ENCODE peak calls at places on chromosomes 7 and 10, in four cellular contexts. U is choroid plexus epithelial cell, D is H7, G is pancreas. O is an unnamed sample.

GRCh38 chr10:113735913-113736312 is 15.6 kb upstream of the PLEKHS1 start:
- DNase-seq in D (no peak), G (no peak), U (peak; percentile 14), O (no peak)

GRCh38 chr10:95547197-95547596 is 14.0 kb downstream of the SORBS1 start:
- DNase-seq in D (no peak), U (no peak), G (no peak), O (no peak)

GRCh38 chr10:16519908-16520861 is 1.5 kb downstream of the C1QL3 start:
- DNase-seq in D (peak; percentile 74), U (no peak), G (no peak), O (no peak)

GRCh38 chr10:23331567-23332290 is 12.9 kb downstream of the C10orf67 start:
- DNase-seq in U (peak; percentile 91), G (no peak), D (no peak), O (no peak)

GRCh38 chr10:118092209-118092608 is 45.5 kb upstream of the RAB11FIP2 start:
- DNase-seq in U (no peak), D (no peak), G (no peak), O (no peak)

GRCh38 chr10:58189269-58189668 is 78.4 kb downstream of the IPMK start:
- DNase-seq in D (no peak), U (peak; percentile 83), G (no peak), O (no peak)

GRCh38 chr10:107727762-107728317 is 563.3 kb upstream of the SORCS1 start:
- DNase-seq in D (no peak), G (no peak), U (peak; percentile 32), O (no peak)

GRCh38 chr7:80361948-80362347 is 149.9 kb downstream of the GNAT3 start:
- DNase-seq in U (no peak), G (no peak), D (no peak), O (no peak)

GRCh38 chr10:30114871-30115270 is 55.5 kb upstream of the JCAD start:
- DNase-seq in G (no peak), D (no peak), U (peak; percentile 55), O (peak; percentile 43)

GRCh38 chr7:43768894-43769272 is 10.4 kb downstream of the BLVRA start:
- DNase-seq in G (no peak), U (no peak), D (no peak), O (no peak)

GRCh38 chr7:17937506-17938115 is 2.7 kb downstream of the SNX13 start:
- DNase-seq in D (no peak), U (peak; percentile 7), G (no peak), O (no peak)

GRCh38 chr10:24935504-24936292 is 16.7 kb downstream of the PRTFDC1 start:
- DNase-seq in U (no peak), G (no peak), D (no peak), O (no peak)

GRCh38 chr10:114392112-114392835 is 12.0 kb downstream of the AFAP1L2 start:
- DNase-seq in D (no peak), G (no peak), U (no peak), O (peak; percentile 68)

GRCh38 chr7:121793716-121794115 is 79.2 kb upstream of the PTPRZ1 start:
- DNase-seq in D (no peak), U (no peak), G (no peak), O (no peak)

GRCh38 chr10:618229-618989 is 71.1 kb downstream of the DIP2C start:
- DNase-seq in U (no peak), G (no peak), D (no peak), O (no peak)

GRCh38 chr7:41472427-41473125 is 230.3 kb downstream of the INHBA start:
- DNase-seq in D (no peak), G (no peak), U (peak; percentile 51), O (no peak)

GRCh38 chr7:29344334-29344978 is 149.9 kb downstream of the CHN2 start:
- DNase-seq in D (no peak), G (no peak), U (no peak), O (no peak)

GRCh38 chr7:142620375-142620774 is 128.9 kb upstream of the PRSS1 start:
- DNase-seq in G (no peak), D (no peak), U (no peak), O (no peak)

GRCh38 chr7:42869131-42870020 is 42.5 kb downstream of the C7orf25 start:
- DNase-seq in G (no peak), D (no peak), U (peak; percentile 17), O (no peak)

GRCh38 chr7:68148440-68148839 is 1151.8 kb downstream of the TYW1 start:
- DNase-seq in D (no peak), U (no peak), G (no peak), O (no peak)

GRCh38 chr10:119543814-119544642 is 1.5 kb upstream of the RGS10 start:
- DNase-seq in G (no peak), D (peak; percentile 74), U (peak; percentile 13), O (peak; percentile 73)

GRCh38 chr7:117155694-117156093 is 167.2 kb downstream of the WNT2 start:
- DNase-seq in U (no peak), D (no peak), G (no peak), O (no peak)

GRCh38 chr10:111128331-111129167 is 51.7 kb downstream of the ADRA2A start:
- DNase-seq in U (no peak), G (no peak), D (no peak), O (no peak)

GRCh38 chr10:92124524-92125168 is 166.2 kb downstream of the CPEB3 start:
- DNase-seq in U (peak; percentile 93), G (peak; percentile 70), D (no peak), O (peak; percentile 62)

GRCh38 chr10:718143-718700 is 28.8 kb upstream of the DIP2C start:
- DNase-seq in U (no peak), D (no peak), G (no peak), O (no peak)

DNA sequence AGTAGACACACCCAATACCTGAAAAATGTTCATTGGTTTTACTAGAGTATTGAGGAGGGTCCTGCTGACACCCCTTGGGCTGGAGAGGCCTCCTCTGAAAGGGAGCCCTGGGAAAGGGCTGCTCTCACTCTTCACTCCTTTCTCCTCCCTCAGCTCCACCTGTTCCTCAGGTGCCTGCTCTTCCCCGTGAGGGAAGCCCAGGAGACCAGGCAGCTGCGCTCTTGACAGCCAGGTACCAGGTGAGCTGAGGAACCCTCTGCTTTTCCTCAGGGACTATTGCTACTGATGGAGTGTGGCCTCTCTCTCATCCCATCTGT is 3.3 kb downstream of the ZNF655 start:
- DNase-seq in D (no peak), G (no peak), U (no peak), O (no peak)
- H3K4me3 ChIP-seq in D (no peak overlapping the region), G (no peak overlapping the region), U (no peak overlapping the region), O (no peak overlapping the region)

GRCh38 chr7:74400420-74401136 is 53.1 kb upstream of the GTF2IRD1 start:
- DNase-seq in G (no peak), D (peak; percentile 56), U (no peak), O (no peak)
- H3K4me3 ChIP-seq in G (no peak overlapping the region), D (no peak overlapping the region), U (no peak overlapping the region), O (no peak overlapping the region)

GRCh38 chr10:13890233-13890616 is 303.5 kb downstream of the PRPF18 start:
- DNase-seq in D (no peak), G (no peak), U (peak; percentile 42), O (no peak)
- H3K4me3 ChIP-seq in D (peak overlapping the region; percentile 66), G (no peak overlapping the region), U (peak overlapping the region; percentile 58), O (no peak overlapping the region)

GRCh38 chr7:30938435-30939316 is 25.1 kb upstream of the GHRHR start:
- DNase-seq in D (peak; percentile 95), G (peak; percentile 81), U (peak; percentile 78), O (peak; percentile 85)
- H3K4me3 ChIP-seq in D (peak overlapping the region; percentile 31), G (no peak overlapping the region), U (peak overlapping the region; percentile 6), O (no peak overlapping the region)

DNA sequence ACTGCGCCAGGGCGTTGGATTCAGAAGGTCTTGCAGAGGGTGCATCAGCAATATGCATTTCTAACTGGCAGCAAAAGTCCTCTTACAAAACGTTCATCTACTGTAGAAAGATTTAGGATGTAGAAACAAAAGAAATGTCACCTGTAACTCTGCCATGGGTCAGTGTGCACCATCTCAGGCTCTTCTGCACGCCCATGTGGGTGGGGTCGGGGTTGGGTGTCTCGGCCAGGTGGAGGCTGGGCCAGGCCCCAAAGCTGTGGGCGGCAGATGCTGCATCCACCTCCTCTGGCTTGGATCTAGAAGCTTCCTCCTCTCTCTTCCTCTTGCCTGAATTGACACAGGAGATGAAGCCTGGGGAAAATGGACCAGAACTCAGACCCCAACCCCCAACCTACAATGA is 111.3 kb upstream of the PPP2R2D start:
- DNase-seq in D (no peak), U (no peak), G (no peak), O (no peak)
- H3K4me3 ChIP-seq in D (no peak overlapping the region), U (no peak overlapping the region), G (no peak overlapping the region), O (no peak overlapping the region)